ENCODE peak calls at places on chromosomes 6 and 20, in eight cellular contexts. F, V, N, K, G, B, L and Y are unnamed samples.

GRCh38 chr20:25444556-25444955 is 37.1 kb downstream of the GINS1 start:
- DNase-seq in V (no peak), B (no peak), F (peak; percentile 81), G (no peak), K (no peak), L (no peak), N (no peak), Y (no peak)

GRCh38 chr6:17957904-17958303 is 29.5 kb downstream of the KIF13A start:
- DNase-seq in B (no peak), F (no peak), N (no peak), K (no peak), L (no peak), V (no peak), G (no peak), Y (no peak)

GRCh38 chr6:141641406-141641805 is 491.3 kb upstream of the GJE1 start:
- DNase-seq in F (no peak), G (no peak), N (no peak), V (no peak), L (peak; percentile 19), B (no peak), K (no peak), Y (no peak)

GRCh38 chr20:38589967-38590681 is 9.1 kb downstream of the ADIG start:
- DNase-seq in K (no peak), B (no peak), G (no peak), V (no peak), L (no peak), F (peak; percentile 82), N (no peak), Y (no peak)

GRCh38 chr6:14945461-14946210 is 300.2 kb upstream of the JARID2 start:
- DNase-seq in K (no peak), B (no peak), G (no peak), L (no peak), F (no peak), V (no peak), N (no peak), Y (no peak)

GRCh38 chr6:56868687-56869086 is 86.2 kb upstream of the BEND6 start:
- DNase-seq in B (no peak), L (peak; percentile 91), V (no peak), N (no peak), K (peak; percentile 37), G (no peak), F (no peak), Y (no peak)

GRCh38 chr6:5030596-5031136 is 26.8 kb upstream of the RPP40 start:
- DNase-seq in N (peak; percentile 83), G (peak; percentile 89), B (peak; percentile 48), V (peak; percentile 89), F (no peak), K (peak; percentile 84), L (peak; percentile 83), Y (peak; percentile 96)

GRCh38 chr20:58131581-58132142 is 96.8 kb downstream of the ANKRD60 start:
- DNase-seq in K (peak; percentile 42), L (peak; percentile 25), B (no peak), V (peak; percentile 62), G (no peak), N (no peak), F (peak; percentile 88), Y (peak; percentile 13)

GRCh38 chr6:170152989-170153388 is 137.9 kb downstream of the DLL1 start:
- DNase-seq in L (no peak), G (peak; percentile 33), V (peak; percentile 60), F (no peak), B (peak; percentile 79), K (no peak), N (peak; percentile 62), Y (no peak)

GRCh38 chr20:50373674-50374286 is 136.4 kb upstream of the PTPN1 start:
- DNase-seq in G (peak; percentile 25), K (peak; percentile 60), F (no peak), L (no peak), V (no peak), N (no peak), B (no peak), Y (no peak)

GRCh38 chr6:126054802-126055201 is 68.5 kb downstream of the TRMT11 start:
- DNase-seq in K (no peak), L (no peak), N (no peak), V (no peak), B (no peak), G (no peak), F (no peak), Y (no peak)

GRCh38 chr6:46848684-46849360 is 55.6 kb downstream of the MEP1A start:
- DNase-seq in K (peak; percentile 70), N (peak; percentile 85), V (peak; percentile 89), L (peak; percentile 82), G (peak; percentile 87), B (peak; percentile 81), F (peak; percentile 91), Y (peak; percentile 97)

GRCh38 chr20:18989736-18990474 is 176.3 kb downstream of the SCP2D1 start:
- DNase-seq in K (no peak), B (no peak), F (no peak), G (no peak), N (no peak), L (no peak), V (no peak), Y (peak; percentile 52)

GRCh38 chr6:15255481-15256414 is 9.9 kb downstream of the JARID2 start:
- DNase-seq in F (no peak), G (no peak), N (no peak), L (no peak), K (no peak), B (no peak), V (no peak), Y (no peak)

GRCh38 chr6:158531566-158531965 is 28.3 kb upstream of the TMEM181 start:
- DNase-seq in V (no peak), N (no peak), G (no peak), F (no peak), K (no peak), B (no peak), L (no peak), Y (no peak)

DNA sequence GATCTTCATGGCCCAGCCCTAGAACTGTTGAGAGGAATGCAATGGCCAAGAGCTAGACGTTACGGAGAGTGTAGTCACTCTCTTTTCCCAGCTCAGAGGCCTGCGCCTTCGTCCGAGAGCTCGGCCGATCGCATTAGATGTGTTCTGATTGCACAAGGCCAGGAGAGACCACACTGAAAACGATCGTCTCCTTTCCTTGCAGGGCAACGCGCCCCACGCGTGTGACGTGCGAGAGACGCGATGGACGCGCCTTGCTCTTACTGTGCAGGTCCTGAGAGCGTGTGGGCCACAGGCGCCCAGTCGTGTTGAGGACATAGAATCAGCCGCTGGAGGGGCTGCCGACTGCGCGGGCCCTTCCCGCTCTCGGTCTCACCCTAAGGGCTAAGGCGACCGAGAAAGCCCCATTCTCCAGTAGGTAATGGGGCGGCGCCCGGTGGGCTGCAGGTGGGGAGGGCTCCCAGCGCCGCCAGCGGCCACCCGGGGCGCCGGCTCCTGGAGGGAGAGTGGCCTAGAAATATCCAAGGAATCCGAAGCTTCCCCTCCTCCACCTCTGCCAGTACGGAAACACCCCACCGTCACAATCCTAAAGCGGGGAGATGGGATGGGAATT is 26.9 kb downstream of the TFAP2B start:
- DNase-seq in F (no peak), G (no peak), V (no peak), B (no peak), K (no peak), L (no peak), N (no peak), Y (no peak)
- H3K4me3 ChIP-seq in F (no peak overlapping the region), G (no peak overlapping the region), V (no peak overlapping the region), B (no peak overlapping the region), K (no peak overlapping the region), L (no peak overlapping the region), N (no peak overlapping the region), Y (no peak overlapping the region)

DNA sequence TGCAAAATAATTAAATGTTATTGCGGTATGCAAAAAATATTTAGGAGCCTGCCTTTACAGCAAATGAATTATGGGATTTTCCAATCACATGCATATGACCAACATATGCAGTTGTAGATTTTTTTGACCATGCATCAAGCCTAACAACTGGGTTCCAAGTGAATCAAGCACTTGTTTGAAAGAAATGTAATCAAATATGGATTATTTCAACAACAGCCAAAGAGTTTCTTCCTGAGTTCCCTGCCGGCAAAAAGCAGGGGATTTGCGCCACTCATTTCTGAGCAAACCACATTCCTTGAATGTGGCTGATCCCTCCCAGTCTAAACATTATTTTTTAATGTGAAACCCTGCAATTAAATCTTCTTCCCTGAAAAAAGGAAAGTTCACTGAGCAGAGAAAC is 100.1 kb upstream of the ADTRP start:
- DNase-seq in F (no peak), N (no peak), K (no peak), V (no peak), L (no peak), G (no peak), B (no peak), Y (no peak)
- TF ChIP-seq POLR2A in F (no peak), N (no peak), K (no peak), V (no peak), L (no peak), G (no peak), B (no peak), Y (no peak)

DNA sequence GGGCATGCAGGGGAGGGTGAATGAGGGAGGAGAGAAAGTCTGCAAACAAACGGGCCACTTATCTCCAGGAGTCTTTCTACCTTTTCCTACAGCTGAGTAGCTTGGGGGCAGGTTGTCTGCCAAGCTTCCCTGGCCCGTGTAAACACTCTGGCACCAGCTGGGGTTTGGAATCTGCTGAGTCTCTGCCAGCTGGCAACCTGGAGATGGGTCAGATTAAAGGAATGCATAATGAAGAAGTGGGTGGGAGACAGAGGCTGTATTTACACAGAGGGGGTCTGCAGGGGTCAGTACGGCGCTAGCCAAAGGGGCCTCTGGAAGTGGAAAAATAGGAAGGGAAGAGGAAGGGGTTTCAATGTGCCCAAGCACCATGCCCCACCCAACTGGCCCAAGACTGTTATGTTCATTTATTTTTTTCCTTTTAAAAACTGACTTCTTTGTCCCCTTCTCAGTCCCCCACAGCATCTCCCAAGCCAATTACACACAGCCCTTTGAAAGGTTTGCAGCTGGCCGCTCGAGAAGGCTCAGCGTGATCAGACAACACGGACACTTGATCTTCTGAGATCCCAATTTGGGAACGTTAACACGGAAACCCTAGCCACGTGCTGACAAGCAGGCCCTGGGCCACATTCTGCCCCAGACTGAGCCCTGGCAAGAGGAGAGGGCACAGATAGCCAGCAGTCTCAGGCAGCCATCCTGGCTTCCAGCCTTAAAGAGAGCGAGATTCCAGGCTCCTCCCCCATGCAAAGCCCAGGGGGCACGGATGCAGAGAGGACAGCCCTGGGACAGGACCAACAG is 25.2 kb downstream of the TRAM2 start:
- DNase-seq in V (no peak), N (peak; percentile 67), K (peak; percentile 28), B (peak; percentile 50), F (no peak), L (peak; percentile 94), G (no peak), Y (no peak)
- H3K4me3 ChIP-seq in V (peak overlapping the region; percentile 7), N (peak overlapping the region; percentile 6), K (no peak overlapping the region), B (no peak overlapping the region), F (peak overlapping the region; percentile 22), L (no peak overlapping the region), G (no peak overlapping the region), Y (no peak overlapping the region)

GRCh38 chr20:33993800-33994623 is at the start of gene RALY:
- DNase-seq in N (peak; percentile 91), G (peak; percentile 73), F (peak; percentile 95), L (peak; percentile 78), V (peak; percentile 92), K (peak; percentile 79), B (peak; percentile 80), Y (peak; percentile 76)

GRCh38 chr20:33992145-33992922 is 1.4 kb upstream of the RALY start:
- DNase-seq in K (no peak), F (no peak), G (no peak), L (no peak), V (no peak), B (no peak), N (no peak), Y (no peak)

GRCh38 chr20:33991498-33991897 is 2.2 kb upstream of the RALY start:
- DNase-seq in F (no peak), B (no peak), L (no peak), K (no peak), N (no peak), V (no peak), G (no peak), Y (no peak)

GRCh38 chr20:33994624-33994913 is 858 bp downstream of the RALY start:
- DNase-seq in V (no peak), F (no peak), N (no peak), B (no peak), G (no peak), K (no peak), L (no peak), Y (no peak)

GRCh38 chr20:33992923-33993799 is 550 bp upstream of the RALY start:
- DNase-seq in N (peak; percentile 99), B (peak; percentile 99), F (peak; percentile 100), L (peak; percentile 100), K (peak; percentile 99), V (peak; percentile 100), G (peak; percentile 98), Y (peak; percentile 99)
- TF ChIP-seq POLR2A in N (peak; percentile 85), B (peak; percentile 82), F (no peak), L (peak; percentile 96), K (peak; percentile 96), V (peak; percentile 49), G (peak; percentile 93), Y (no peak)